ENCODE peak calls at places on chromosome 1, in five cellular contexts. N, F, H, B and V are unnamed samples.

GRCh38 chr1:37892151-37893047 is 33.0 kb upstream of the MTF1 start:
- DNase-seq in B (no peak), F (no peak), N (no peak), H (no peak), V (no peak)

GRCh38 chr1:48610628-48611542 is 138.9 kb upstream of the SPATA6 start:
- DNase-seq in F (no peak), H (no peak), B (peak; percentile 11), N (no peak), V (peak; percentile 60)

GRCh38 chr1:30371888-30372791 is 351.2 kb downstream of the MATN1 start:
- DNase-seq in H (no peak), B (peak; percentile 7), F (no peak), N (no peak), V (no peak)

GRCh38 chr1:9759939-9760338 is 63.8 kb downstream of the CLSTN1 start:
- DNase-seq in N (no peak), B (no peak), H (no peak), F (no peak), V (no peak)

GRCh38 chr1:169156537-169156936 is 50.0 kb downstream of the ATP1B1 start:
- DNase-seq in B (no peak), F (no peak), H (no peak), N (no peak), V (no peak)

GRCh38 chr1:155967410-155968400 is 10.6 kb downstream of the ARHGEF2 start:
- DNase-seq in B (no peak), H (no peak), N (no peak), F (no peak), V (no peak)

GRCh38 chr1:243474384-243474851 is 218.6 kb downstream of the SDCCAG8 start:
- DNase-seq in B (no peak), H (no peak), N (no peak), F (no peak), V (no peak)

GRCh38 chr1:42368096-42368795 is 12.3 kb upstream of the RIMKLA start:
- DNase-seq in H (no peak), B (no peak), F (no peak), N (peak; percentile 8), V (no peak)

GRCh38 chr1:201766117-201766863 is 62.7 kb upstream of the IPO9 start:
- DNase-seq in B (peak; percentile 95), N (no peak), F (no peak), H (no peak), V (no peak)

GRCh38 chr1:19775831-19776230 is 23.9 kb downstream of the TMCO4 start:
- DNase-seq in F (no peak), N (no peak), H (no peak), B (no peak), V (no peak)

GRCh38 chr1:38053416-38054091 is 7.0 kb upstream of the POU3F1 start:
- DNase-seq in F (no peak), N (no peak), H (no peak), B (no peak), V (no peak)

GRCh38 chr1:2189459-2190425 is 4.8 kb downstream of the FAAP20 start:
- DNase-seq in B (peak; percentile 96), F (peak; percentile 90), N (peak; percentile 91), H (peak; percentile 87), V (peak; percentile 93)

GRCh38 chr1:220457982-220458381 is 70.0 kb upstream of the MARK1 start:
- DNase-seq in F (no peak), N (no peak), B (no peak), H (no peak), V (no peak)

GRCh38 chr1:100423832-100424337 is 71.6 kb downstream of the CDC14A start:
- DNase-seq in B (no peak), H (no peak), F (no peak), N (no peak), V (no peak)

GRCh38 chr1:236148471-236148847 is 6.1 kb downstream of the GPR137B start:
- DNase-seq in N (no peak), H (no peak), F (no peak), B (peak; percentile 49), V (no peak)

GRCh38 chr1:163315773-163316374 is 5.9 kb upstream of the NUF2 start:
- DNase-seq in H (peak; percentile 41), B (peak; percentile 49), N (peak; percentile 59), F (peak; percentile 27), V (no peak)

GRCh38 chr1:48187969-48188563 is 34.5 kb upstream of the SLC5A9 start:
- DNase-seq in F (no peak), H (no peak), N (no peak), B (no peak), V (no peak)

GRCh38 chr1:17933991-17934390 is 173.6 kb upstream of the IGSF21 start:
- DNase-seq in F (no peak), N (no peak), B (no peak), H (no peak), V (no peak)

GRCh38 chr1:163535807-163536206 is 214.1 kb downstream of the NUF2 start:
- DNase-seq in B (peak; percentile 18), H (no peak), F (no peak), N (no peak), V (no peak)

GRCh38 chr1:182149411-182149965 is 88.0 kb upstream of the ZNF648 start:
- DNase-seq in N (no peak), F (no peak), H (no peak), B (peak; percentile 80), V (peak; percentile 15)

GRCh38 chr1:239558992-239559391 is 172.6 kb downstream of the CHRM3 start:
- DNase-seq in N (no peak), H (no peak), F (no peak), B (no peak), V (no peak)

GRCh38 chr1:54365847-54366246 is 40.3 kb downstream of the SSBP3 start:
- DNase-seq in N (no peak), H (no peak), F (no peak), B (no peak), V (no peak)

GRCh38 chr1:166307261-166308188 is 140.7 kb upstream of the FAM78B start:
- DNase-seq in B (no peak), N (no peak), H (no peak), F (no peak), V (no peak)

GRCh38 chr1:169899519-169900217 is 6.0 kb upstream of the SCYL3 start:
- DNase-seq in H (no peak), N (no peak), B (no peak), F (no peak), V (no peak)

GRCh38 chr1:117093870-117094621 is 27.5 kb downstream of the TRIM45 start:
- DNase-seq in B (peak; percentile 91), H (no peak), N (peak; percentile 1), F (peak; percentile 22), V (no peak)